ENCODE peak calls at places on chromosomes 16 and 17, in five cellular contexts. Y is fibroblast of mammary gland, E is body of pancreas, F is thoracic aorta, O is prostate gland. J is an unnamed sample.

GRCh38 chr17:57923182-57923872 is 31.9 kb downstream of the CUEDC1 start:
- DNase-seq in Y (no peak), E (no peak), F (no peak), O (no peak), J (no peak)

GRCh38 chr16:660459-661183 is 7.3 kb upstream of the RHOT2 start:
- DNase-seq in Y (peak; percentile 91), E (peak; percentile 99), F (no peak), O (peak; percentile 86), J (no peak)

GRCh38 chr17:78990349-78991016 is 10.8 kb upstream of the LGALS3BP start:
- DNase-seq in Y (no peak), E (no peak), F (no peak), O (no peak), J (no peak)

GRCh38 chr16:85261205-85261604 is 148.9 kb upstream of the CIBAR2 start:
- DNase-seq in Y (no peak), E (no peak), F (no peak), O (no peak), J (no peak)

GRCh38 chr17:74380086-74380958 is 13.0 kb downstream of the GPR142 start:
- DNase-seq in Y (no peak), E (peak; percentile 39), F (no peak), O (peak; percentile 44), J (peak; percentile 49)

GRCh38 chr17:50060951-50061712 is 5.2 kb downstream of the ITGA3 start:
- DNase-seq in Y (peak; percentile 79), E (peak; percentile 65), F (peak; percentile 89), O (peak; percentile 70), J (no peak)

GRCh38 chr16:50664270-50664669 is 16.8 kb downstream of the SNX20 start:
- DNase-seq in Y (no peak), E (no peak), F (no peak), O (no peak), J (no peak)

GRCh38 chr16:84925092-84925772 is 86.1 kb downstream of the ZDHHC7 start:
- DNase-seq in Y (peak; percentile 46), E (peak; percentile 62), F (no peak), O (peak; percentile 41), J (peak; percentile 84)

GRCh38 chr16:35492225-35492624 is 2032.8 kb downstream of the TP53TG3F start:
- DNase-seq in Y (no peak), E (no peak), F (no peak), O (no peak), J (no peak)

GRCh38 chr17:77531002-77531401 is 390.2 kb downstream of the SEC14L1 start:
- DNase-seq in Y (no peak), E (no peak), F (no peak), O (no peak), J (no peak)

GRCh38 chr17:8015957-8016631 is 13.7 kb downstream of the GUCY2D start:
- DNase-seq in Y (no peak), E (peak; percentile 53), F (no peak), O (peak; percentile 53), J (no peak)

GRCh38 chr17:17877548-17878358 is 41.0 kb upstream of the SREBF1 start:
- DNase-seq in Y (peak; percentile 85), E (peak; percentile 91), F (peak; percentile 71), O (peak; percentile 87), J (no peak)

GRCh38 chr17:52106638-52107261 is 51.8 kb downstream of the CA10 start:
- DNase-seq in Y (peak; percentile 46), E (peak; percentile 46), F (no peak), O (peak; percentile 27), J (peak; percentile 71)

GRCh38 chr16:20166531-20167235 is 93.0 kb upstream of the GPR139 start:
- DNase-seq in Y (no peak), E (no peak), F (no peak), O (no peak), J (no peak)

GRCh38 chr17:19399750-19400450 is 11.1 kb upstream of the RNF112 start:
- DNase-seq in Y (no peak), E (no peak), F (no peak), O (no peak), J (no peak)

GRCh38 chr16:27436921-27437650 is 35.1 kb downstream of the IL21R start:
- DNase-seq in Y (no peak), E (no peak), F (no peak), O (no peak), J (no peak)

GRCh38 chr16:27258241-27258734 is 10.3 kb downstream of the NSMCE1 start:
- DNase-seq in Y (no peak), E (no peak), F (no peak), O (no peak), J (no peak)

GRCh38 chr17:41651625-41652460 is 27.5 kb upstream of the KRT17 start:
- DNase-seq in Y (no peak), E (peak; percentile 86), F (no peak), O (peak; percentile 92), J (peak; percentile 84)

GRCh38 chr17:40566027-40566426 is 755 bp upstream of the CCR7 start:
- DNase-seq in Y (no peak), E (no peak), F (no peak), O (no peak), J (no peak)

GRCh38 chr16:88505405-88506082 is 52.5 kb downstream of the ZFPM1 start:
- DNase-seq in Y (peak; percentile 31), E (peak; percentile 93), F (no peak), O (no peak), J (peak; percentile 95)

GRCh38 chr17:28746611-28747045 is 2.8 kb downstream of the TRAF4 start:
- DNase-seq in Y (no peak), E (peak; percentile 92), F (no peak), O (no peak), J (peak; percentile 92)
- TF ChIP-seq CTCF in Y (no peak), E (no peak), F (no peak), O (no peak), J (no peak)

GRCh38 chr16:74726736-74727135 is 26.1 kb upstream of the MLKL start:
- DNase-seq in Y (peak; percentile 40), E (no peak), F (no peak), O (no peak), J (no peak)
- TF ChIP-seq CTCF in Y (peak; percentile 61), E (peak; percentile 21), F (peak; percentile 11), O (no peak), J (peak; percentile 68)

GRCh38 chr17:63496177-63496576 is 19.3 kb downstream of the ACE start:
- DNase-seq in Y (no peak), E (no peak), F (no peak), O (no peak), J (no peak)

GRCh38 chr17:63495471-63495870 is 18.6 kb downstream of the ACE start:
- DNase-seq in Y (no peak), E (no peak), F (no peak), O (no peak), J (no peak)

GRCh38 chr17:63496663-63497400 is 20.0 kb downstream of the ACE start:
- DNase-seq in Y (no peak), E (no peak), F (no peak), O (no peak), J (no peak)

GRCh38 chr17:63498621-63499195 is 21.8 kb downstream of the ACE start:
- DNase-seq in Y (peak; percentile 30), E (no peak), F (no peak), O (no peak), J (no peak)

GRCh38 chr17:63497708-63498483 is 21.0 kb downstream of the ACE start:
- DNase-seq in Y (peak; percentile 15), E (no peak), F (no peak), O (no peak), J (no peak)
- TF ChIP-seq CTCF in Y (no peak), E (no peak), F (no peak), O (no peak), J (no peak)

GRCh38 chr16:3264137-3265036 is 8.0 kb upstream of the MEFV start:
- DNase-seq in Y (peak; percentile 96), E (peak; percentile 92), F (peak; percentile 88), O (peak; percentile 96), J (peak; percentile 99)
- TF ChIP-seq CTCF in Y (no peak), E (peak; percentile 38), F (no peak), O (no peak), J (no peak)

DNA sequence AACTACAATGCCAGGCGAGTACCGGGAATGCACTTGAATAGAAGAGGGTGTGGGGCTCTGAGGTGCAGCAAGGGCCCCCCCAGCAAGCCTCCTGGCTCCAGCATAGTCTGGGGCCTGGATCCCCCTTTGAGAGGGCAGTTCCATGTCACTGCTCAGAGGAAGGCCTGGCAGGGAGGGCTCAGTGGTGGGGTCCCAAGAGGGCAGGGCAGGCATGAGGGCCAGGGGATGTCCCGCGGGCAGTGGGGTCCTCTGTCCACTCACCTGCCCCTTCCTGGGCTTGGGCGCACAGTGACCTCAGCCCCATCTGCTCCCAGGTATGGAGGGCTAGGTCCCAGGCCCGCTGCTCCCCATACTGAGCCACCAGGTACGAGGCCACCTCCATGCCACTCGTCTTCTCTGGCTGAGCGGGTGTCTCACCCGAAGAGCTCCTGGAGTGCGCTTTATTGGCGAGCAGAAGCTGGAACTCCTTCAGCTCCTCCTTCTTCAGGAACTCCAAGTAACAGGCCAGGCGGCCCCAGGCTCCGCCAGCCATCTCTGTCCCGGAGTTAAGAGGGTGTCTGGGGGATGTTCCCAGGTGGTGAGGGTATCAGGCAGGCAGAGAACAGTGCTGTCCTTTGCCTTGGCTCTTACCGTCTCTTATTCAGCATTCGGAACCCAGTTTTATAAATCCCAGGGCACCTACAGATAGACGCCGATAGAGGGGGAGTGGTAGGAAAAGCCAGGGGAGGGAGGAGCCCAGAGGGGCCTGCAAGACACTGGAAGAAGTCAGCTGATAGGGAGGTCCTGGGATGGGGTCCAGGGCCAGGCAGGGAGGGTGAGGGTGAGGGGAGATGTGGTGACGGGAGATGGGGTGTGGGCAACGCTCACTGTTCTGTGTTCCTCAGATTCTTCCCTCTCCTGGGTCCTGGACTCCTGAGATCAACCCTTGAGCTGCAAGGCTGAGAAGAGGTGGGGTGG is 605 bp downstream of the NLRP1 start:
- DNase-seq in Y (peak; percentile 40), E (no peak), F (no peak), O (no peak), J (no peak)
- TF ChIP-seq CTCF in Y (peak; percentile 5), E (no peak), F (no peak), O (no peak), J (no peak)